ENCODE peak calls at places on chromosomes 5 and 9, in six cellular contexts. One of them, this sample, is unnamed.

GRCh38 chr9:99736291-99736690 is 85.4 kb upstream of the NR4A3 start:
- DNase-seq in CD8-positive, alpha-beta memory T cell: no peak
- DNase-seq in stimulated activated CD4-positive, alpha-beta T cell treated with anti-CD3 and anti-CD28 coated beads, Interleukin-12 subunit alpha, Interleukin-12 subunit beta, amount 100 ng/mL, for 24 hours: no peak
- DNase-seq in iPS-NIHi11: no peak
- DNase-seq in AG10803: peak
- DNase-seq in GM04504: no peak
- DNase-seq in this sample: no peak

GRCh38 chr5:169696621-169697517 is 59.8 kb downstream of the DOCK2 start:
- DNase-seq in iPS-NIHi11: no peak
- DNase-seq in stimulated activated CD4-positive, alpha-beta T cell treated with anti-CD3 and anti-CD28 coated beads, Interleukin-12 subunit alpha, Interleukin-12 subunit beta, amount 100 ng/mL, for 24 hours: no peak
- DNase-seq in GM04504: no peak
- DNase-seq in CD8-positive, alpha-beta memory T cell: no peak
- DNase-seq in AG10803: peak
- DNase-seq in this sample: no peak

GRCh38 chr9:136920069-136920468 is 24.5 kb downstream of the FBXW5 start:
- DNase-seq in GM04504: no peak
- DNase-seq in CD8-positive, alpha-beta memory T cell: no peak
- DNase-seq in iPS-NIHi11: no peak
- DNase-seq in stimulated activated CD4-positive, alpha-beta T cell treated with anti-CD3 and anti-CD28 coated beads, Interleukin-12 subunit alpha, Interleukin-12 subunit beta, amount 100 ng/mL, for 24 hours: no peak
- DNase-seq in AG10803: no peak
- DNase-seq in this sample: no peak

GRCh38 chr5:169162407-169162806 is 138.5 kb downstream of the SLIT3 start:
- DNase-seq in GM04504: peak
- DNase-seq in iPS-NIHi11: no peak
- DNase-seq in AG10803: peak
- DNase-seq in CD8-positive, alpha-beta memory T cell: no peak
- DNase-seq in stimulated activated CD4-positive, alpha-beta T cell treated with anti-CD3 and anti-CD28 coated beads, Interleukin-12 subunit alpha, Interleukin-12 subunit beta, amount 100 ng/mL, for 24 hours: no peak
- DNase-seq in this sample: no peak

GRCh38 chr9:129617167-129617566 is 3.7 kb downstream of the C9orf50 start:
- DNase-seq in iPS-NIHi11: peak
- DNase-seq in stimulated activated CD4-positive, alpha-beta T cell treated with anti-CD3 and anti-CD28 coated beads, Interleukin-12 subunit alpha, Interleukin-12 subunit beta, amount 100 ng/mL, for 24 hours: no peak
- DNase-seq in AG10803: peak
- DNase-seq in CD8-positive, alpha-beta memory T cell: no peak
- DNase-seq in GM04504: no peak
- DNase-seq in this sample: no peak

GRCh38 chr5:17305964-17306725 is 88.7 kb downstream of the BASP1 start:
- DNase-seq in stimulated activated CD4-positive, alpha-beta T cell treated with anti-CD3 and anti-CD28 coated beads, Interleukin-12 subunit alpha, Interleukin-12 subunit beta, amount 100 ng/mL, for 24 hours: no peak
- DNase-seq in iPS-NIHi11: no peak
- DNase-seq in CD8-positive, alpha-beta memory T cell: no peak
- DNase-seq in GM04504: no peak
- DNase-seq in AG10803: peak
- DNase-seq in this sample: no peak

GRCh38 chr5:95738069-95738468 is 6.9 kb downstream of the RHOBTB3 start:
- DNase-seq in stimulated activated CD4-positive, alpha-beta T cell treated with anti-CD3 and anti-CD28 coated beads, Interleukin-12 subunit alpha, Interleukin-12 subunit beta, amount 100 ng/mL, for 24 hours: no peak
- DNase-seq in iPS-NIHi11: no peak
- DNase-seq in GM04504: no peak
- DNase-seq in AG10803: no peak
- DNase-seq in CD8-positive, alpha-beta memory T cell: no peak
- DNase-seq in this sample: no peak

GRCh38 chr9:82982271-82982880 is 80.6 kb downstream of the RASEF start:
- DNase-seq in GM04504: no peak
- DNase-seq in AG10803: no peak
- DNase-seq in stimulated activated CD4-positive, alpha-beta T cell treated with anti-CD3 and anti-CD28 coated beads, Interleukin-12 subunit alpha, Interleukin-12 subunit beta, amount 100 ng/mL, for 24 hours: no peak
- DNase-seq in iPS-NIHi11: no peak
- DNase-seq in CD8-positive, alpha-beta memory T cell: no peak
- DNase-seq in this sample: no peak

GRCh38 chr9:112505607-112506006 is 19.0 kb downstream of the KIAA1958 start:
- DNase-seq in stimulated activated CD4-positive, alpha-beta T cell treated with anti-CD3 and anti-CD28 coated beads, Interleukin-12 subunit alpha, Interleukin-12 subunit beta, amount 100 ng/mL, for 24 hours: no peak
- DNase-seq in GM04504: no peak
- DNase-seq in iPS-NIHi11: no peak
- DNase-seq in CD8-positive, alpha-beta memory T cell: no peak
- DNase-seq in AG10803: no peak
- DNase-seq in this sample: no peak

GRCh38 chr5:78137290-78137689 is 157.2 kb downstream of the AP3B1 start:
- DNase-seq in CD8-positive, alpha-beta memory T cell: no peak
- DNase-seq in stimulated activated CD4-positive, alpha-beta T cell treated with anti-CD3 and anti-CD28 coated beads, Interleukin-12 subunit alpha, Interleukin-12 subunit beta, amount 100 ng/mL, for 24 hours: no peak
- DNase-seq in iPS-NIHi11: no peak
- DNase-seq in GM04504: no peak
- DNase-seq in AG10803: no peak
- DNase-seq in this sample: no peak

GRCh38 chr5:139658928-139659667 is 10.9 kb downstream of the CXXC5 start:
- DNase-seq in stimulated activated CD4-positive, alpha-beta T cell treated with anti-CD3 and anti-CD28 coated beads, Interleukin-12 subunit alpha, Interleukin-12 subunit beta, amount 100 ng/mL, for 24 hours: no peak
- DNase-seq in iPS-NIHi11: no peak
- DNase-seq in AG10803: peak
- DNase-seq in GM04504: no peak
- DNase-seq in CD8-positive, alpha-beta memory T cell: no peak
- DNase-seq in this sample: no peak

GRCh38 chr5:1211701-1212100 is 10.3 kb downstream of the SLC6A19 start:
- DNase-seq in stimulated activated CD4-positive, alpha-beta T cell treated with anti-CD3 and anti-CD28 coated beads, Interleukin-12 subunit alpha, Interleukin-12 subunit beta, amount 100 ng/mL, for 24 hours: no peak
- DNase-seq in AG10803: no peak
- DNase-seq in GM04504: no peak
- DNase-seq in CD8-positive, alpha-beta memory T cell: no peak
- DNase-seq in iPS-NIHi11: no peak
- DNase-seq in this sample: no peak

GRCh38 chr9:112487799-112488345 is 1.2 kb downstream of the KIAA1958 start:
- DNase-seq in AG10803: peak
- DNase-seq in iPS-NIHi11: no peak
- DNase-seq in stimulated activated CD4-positive, alpha-beta T cell treated with anti-CD3 and anti-CD28 coated beads, Interleukin-12 subunit alpha, Interleukin-12 subunit beta, amount 100 ng/mL, for 24 hours: no peak
- DNase-seq in CD8-positive, alpha-beta memory T cell: no peak
- DNase-seq in GM04504: no peak
- DNase-seq in this sample: no peak

GRCh38 chr9:11064853-11065252 is 452.1 kb upstream of the PTPRD start:
- DNase-seq in GM04504: no peak
- DNase-seq in iPS-NIHi11: peak
- DNase-seq in CD8-positive, alpha-beta memory T cell: no peak
- DNase-seq in stimulated activated CD4-positive, alpha-beta T cell treated with anti-CD3 and anti-CD28 coated beads, Interleukin-12 subunit alpha, Interleukin-12 subunit beta, amount 100 ng/mL, for 24 hours: no peak
- DNase-seq in AG10803: no peak
- DNase-seq in this sample: no peak

GRCh38 chr5:59354811-59355210 is 538.7 kb downstream of the PDE4D start:
- DNase-seq in stimulated activated CD4-positive, alpha-beta T cell treated with anti-CD3 and anti-CD28 coated beads, Interleukin-12 subunit alpha, Interleukin-12 subunit beta, amount 100 ng/mL, for 24 hours: no peak
- DNase-seq in AG10803: no peak
- DNase-seq in CD8-positive, alpha-beta memory T cell: no peak
- DNase-seq in GM04504: no peak
- DNase-seq in iPS-NIHi11: no peak
- DNase-seq in this sample: no peak

GRCh38 chr9:96467784-96468183 is 17.8 kb downstream of the HABP4 start:
- DNase-seq in stimulated activated CD4-positive, alpha-beta T cell treated with anti-CD3 and anti-CD28 coated beads, Interleukin-12 subunit alpha, Interleukin-12 subunit beta, amount 100 ng/mL, for 24 hours: no peak
- DNase-seq in iPS-NIHi11: no peak
- DNase-seq in AG10803: no peak
- DNase-seq in GM04504: no peak
- DNase-seq in CD8-positive, alpha-beta memory T cell: no peak
- DNase-seq in this sample: no peak

GRCh38 chr5:16618138-16618897 is 1.5 kb upstream of the RETREG1 start:
- DNase-seq in iPS-NIHi11: no peak
- DNase-seq in stimulated activated CD4-positive, alpha-beta T cell treated with anti-CD3 and anti-CD28 coated beads, Interleukin-12 subunit alpha, Interleukin-12 subunit beta, amount 100 ng/mL, for 24 hours: no peak
- DNase-seq in GM04504: no peak
- DNase-seq in AG10803: no peak
- DNase-seq in CD8-positive, alpha-beta memory T cell: no peak
- DNase-seq in this sample: peak

GRCh38 chr5:140153255-140153654 is 21.7 kb upstream of the CYSTM1 start:
- DNase-seq in stimulated activated CD4-positive, alpha-beta T cell treated with anti-CD3 and anti-CD28 coated beads, Interleukin-12 subunit alpha, Interleukin-12 subunit beta, amount 100 ng/mL, for 24 hours: no peak
- DNase-seq in GM04504: no peak
- DNase-seq in AG10803: no peak
- DNase-seq in iPS-NIHi11: no peak
- DNase-seq in CD8-positive, alpha-beta memory T cell: no peak
- DNase-seq in this sample: no peak

GRCh38 chr9:68619636-68620035 is 79.0 kb upstream of the TMEM252 start:
- DNase-seq in AG10803: no peak
- DNase-seq in stimulated activated CD4-positive, alpha-beta T cell treated with anti-CD3 and anti-CD28 coated beads, Interleukin-12 subunit alpha, Interleukin-12 subunit beta, amount 100 ng/mL, for 24 hours: no peak
- DNase-seq in GM04504: no peak
- DNase-seq in CD8-positive, alpha-beta memory T cell: no peak
- DNase-seq in iPS-NIHi11: no peak
- DNase-seq in this sample: no peak

GRCh38 chr9:123445981-123446610 is 90.1 kb downstream of the CRB2 start:
- DNase-seq in GM04504: no peak
- DNase-seq in AG10803: no peak
- DNase-seq in CD8-positive, alpha-beta memory T cell: no peak
- DNase-seq in iPS-NIHi11: no peak
- DNase-seq in stimulated activated CD4-positive, alpha-beta T cell treated with anti-CD3 and anti-CD28 coated beads, Interleukin-12 subunit alpha, Interleukin-12 subunit beta, amount 100 ng/mL, for 24 hours: no peak
- DNase-seq in this sample: no peak

GRCh38 chr5:95940758-95941682 is 20.6 kb downstream of the ELL2 start:
- DNase-seq in AG10803: no peak
- DNase-seq in GM04504: no peak
- DNase-seq in stimulated activated CD4-positive, alpha-beta T cell treated with anti-CD3 and anti-CD28 coated beads, Interleukin-12 subunit alpha, Interleukin-12 subunit beta, amount 100 ng/mL, for 24 hours: no peak
- DNase-seq in CD8-positive, alpha-beta memory T cell: no peak
- DNase-seq in iPS-NIHi11: peak
- DNase-seq in this sample: no peak

GRCh38 chr9:89690334-89690912 is 85.6 kb downstream of the GADD45G start:
- DNase-seq in iPS-NIHi11: no peak
- DNase-seq in AG10803: no peak
- DNase-seq in stimulated activated CD4-positive, alpha-beta T cell treated with anti-CD3 and anti-CD28 coated beads, Interleukin-12 subunit alpha, Interleukin-12 subunit beta, amount 100 ng/mL, for 24 hours: no peak
- DNase-seq in GM04504: no peak
- DNase-seq in CD8-positive, alpha-beta memory T cell: no peak
- DNase-seq in this sample: no peak

GRCh38 chr5:72228957-72229356 is 91.1 kb downstream of the MRPS27 start:
- DNase-seq in CD8-positive, alpha-beta memory T cell: no peak
- DNase-seq in GM04504: no peak
- DNase-seq in stimulated activated CD4-positive, alpha-beta T cell treated with anti-CD3 and anti-CD28 coated beads, Interleukin-12 subunit alpha, Interleukin-12 subunit beta, amount 100 ng/mL, for 24 hours: no peak
- DNase-seq in AG10803: no peak
- DNase-seq in iPS-NIHi11: no peak
- DNase-seq in this sample: no peak

GRCh38 chr5:75053286-75054109 is 1.1 kb upstream of the GCNT4 start:
- DNase-seq in CD8-positive, alpha-beta memory T cell: peak
- DNase-seq in AG10803: peak
- DNase-seq in stimulated activated CD4-positive, alpha-beta T cell treated with anti-CD3 and anti-CD28 coated beads, Interleukin-12 subunit alpha, Interleukin-12 subunit beta, amount 100 ng/mL, for 24 hours: peak
- DNase-seq in GM04504: peak
- DNase-seq in iPS-NIHi11: peak
- DNase-seq in this sample: no peak

GRCh38 chr5:149228610-149229297 is 42.9 kb upstream of the AFAP1L1 start:
- DNase-seq in GM04504: peak
- DNase-seq in stimulated activated CD4-positive, alpha-beta T cell treated with anti-CD3 and anti-CD28 coated beads, Interleukin-12 subunit alpha, Interleukin-12 subunit beta, amount 100 ng/mL, for 24 hours: no peak
- DNase-seq in CD8-positive, alpha-beta memory T cell: no peak
- DNase-seq in AG10803: peak
- DNase-seq in iPS-NIHi11: peak
- DNase-seq in this sample: no peak

GRCh38 chr5:72647806-72648205 is 140.6 kb upstream of the ZNF366 start:
- DNase-seq in CD8-positive, alpha-beta memory T cell: no peak
- DNase-seq in iPS-NIHi11: no peak
- DNase-seq in stimulated activated CD4-positive, alpha-beta T cell treated with anti-CD3 and anti-CD28 coated beads, Interleukin-12 subunit alpha, Interleukin-12 subunit beta, amount 100 ng/mL, for 24 hours: no peak
- DNase-seq in AG10803: no peak
- DNase-seq in GM04504: no peak
- DNase-seq in this sample: no peak

GRCh38 chr5:151327585-151327984 is 19.8 kb downstream of the SLC36A2 start:
- DNase-seq in CD8-positive, alpha-beta memory T cell: no peak
- DNase-seq in AG10803: no peak
- DNase-seq in iPS-NIHi11: no peak
- DNase-seq in GM04504: no peak
- DNase-seq in stimulated activated CD4-positive, alpha-beta T cell treated with anti-CD3 and anti-CD28 coated beads, Interleukin-12 subunit alpha, Interleukin-12 subunit beta, amount 100 ng/mL, for 24 hours: no peak
- DNase-seq in this sample: no peak

GRCh38 chr9:16784002-16784401 is 86.5 kb downstream of the BNC2 start:
- DNase-seq in CD8-positive, alpha-beta memory T cell: no peak
- DNase-seq in GM04504: no peak
- DNase-seq in AG10803: no peak
- DNase-seq in iPS-NIHi11: no peak
- DNase-seq in stimulated activated CD4-positive, alpha-beta T cell treated with anti-CD3 and anti-CD28 coated beads, Interleukin-12 subunit alpha, Interleukin-12 subunit beta, amount 100 ng/mL, for 24 hours: no peak
- DNase-seq in this sample: no peak

GRCh38 chr9:22913518-22913917 is 466.9 kb downstream of the DMRTA1 start:
- DNase-seq in CD8-positive, alpha-beta memory T cell: no peak
- DNase-seq in stimulated activated CD4-positive, alpha-beta T cell treated with anti-CD3 and anti-CD28 coated beads, Interleukin-12 subunit alpha, Interleukin-12 subunit beta, amount 100 ng/mL, for 24 hours: no peak
- DNase-seq in AG10803: no peak
- DNase-seq in GM04504: no peak
- DNase-seq in iPS-NIHi11: no peak
- DNase-seq in this sample: no peak

GRCh38 chr5:143168171-143168681 is 235.3 kb downstream of the NR3C1 start:
- DNase-seq in GM04504: no peak
- DNase-seq in stimulated activated CD4-positive, alpha-beta T cell treated with anti-CD3 and anti-CD28 coated beads, Interleukin-12 subunit alpha, Interleukin-12 subunit beta, amount 100 ng/mL, for 24 hours: no peak
- DNase-seq in AG10803: peak
- DNase-seq in CD8-positive, alpha-beta memory T cell: no peak
- DNase-seq in iPS-NIHi11: no peak
- DNase-seq in this sample: no peak

GRCh38 chr9:71795097-71795807 is 26.9 kb upstream of the CEMIP2 start:
- DNase-seq in iPS-NIHi11: no peak
- DNase-seq in CD8-positive, alpha-beta memory T cell: no peak
- DNase-seq in AG10803: no peak
- DNase-seq in stimulated activated CD4-positive, alpha-beta T cell treated with anti-CD3 and anti-CD28 coated beads, Interleukin-12 subunit alpha, Interleukin-12 subunit beta, amount 100 ng/mL, for 24 hours: no peak
- DNase-seq in GM04504: no peak
- DNase-seq in this sample: peak

GRCh38 chr9:32926901-32927300 is 74.5 kb downstream of the APTX start:
- DNase-seq in GM04504: no peak
- DNase-seq in CD8-positive, alpha-beta memory T cell: no peak
- DNase-seq in iPS-NIHi11: no peak
- DNase-seq in AG10803: peak
- DNase-seq in stimulated activated CD4-positive, alpha-beta T cell treated with anti-CD3 and anti-CD28 coated beads, Interleukin-12 subunit alpha, Interleukin-12 subunit beta, amount 100 ng/mL, for 24 hours: no peak
- DNase-seq in this sample: no peak

GRCh38 chr5:65760504-65761275 is 38.7 kb downstream of the NLN start:
- DNase-seq in CD8-positive, alpha-beta memory T cell: peak
- DNase-seq in iPS-NIHi11: no peak
- DNase-seq in stimulated activated CD4-positive, alpha-beta T cell treated with anti-CD3 and anti-CD28 coated beads, Interleukin-12 subunit alpha, Interleukin-12 subunit beta, amount 100 ng/mL, for 24 hours: no peak
- DNase-seq in GM04504: peak
- DNase-seq in AG10803: peak
- DNase-seq in this sample: peak

GRCh38 chr9:38131729-38132128 is 62.7 kb upstream of the SHB start:
- DNase-seq in stimulated activated CD4-positive, alpha-beta T cell treated with anti-CD3 and anti-CD28 coated beads, Interleukin-12 subunit alpha, Interleukin-12 subunit beta, amount 100 ng/mL, for 24 hours: no peak
- DNase-seq in AG10803: no peak
- DNase-seq in iPS-NIHi11: no peak
- DNase-seq in GM04504: no peak
- DNase-seq in CD8-positive, alpha-beta memory T cell: no peak
- DNase-seq in this sample: no peak